ENCODE peak calls at places on chromosome 20, in seven cellular contexts. One of them, this sample, is unnamed.

GRCh38 chr20:50467618-50468373 is 42.4 kb upstream of the PTPN1 start:
- DNase-seq in activated T-cell treated with anti-CD3 and anti-CD28 coated beads for 24 hours: peak
- DNase-seq in ovary: no peak
- DNase-seq in HuH-7: peak
- DNase-seq in fibroblast of mammary gland: peak
- DNase-seq in HS-27A: no peak
- DNase-seq in mammary epithelial cell: peak
- DNase-seq in this sample: peak

GRCh38 chr20:47141941-47142781 is 214.3 kb downstream of the ZMYND8 start:
- DNase-seq in HS-27A: no peak
- DNase-seq in mammary epithelial cell: peak
- DNase-seq in activated T-cell treated with anti-CD3 and anti-CD28 coated beads for 24 hours: no peak
- DNase-seq in ovary: no peak
- DNase-seq in fibroblast of mammary gland: no peak
- DNase-seq in HuH-7: no peak
- DNase-seq in this sample: no peak

GRCh38 chr20:41050361-41051019 is 21.9 kb downstream of the TOP1 start:
- DNase-seq in fibroblast of mammary gland: peak
- DNase-seq in ovary: no peak
- DNase-seq in HS-27A: no peak
- DNase-seq in HuH-7: no peak
- DNase-seq in mammary epithelial cell: no peak
- DNase-seq in activated T-cell treated with anti-CD3 and anti-CD28 coated beads for 24 hours: no peak
- DNase-seq in this sample: no peak

GRCh38 chr20:52996726-52997125 is 24.6 kb downstream of the TSHZ2 start:
- DNase-seq in HS-27A: no peak
- DNase-seq in HuH-7: no peak
- DNase-seq in mammary epithelial cell: no peak
- DNase-seq in ovary: no peak
- DNase-seq in fibroblast of mammary gland: no peak
- DNase-seq in activated T-cell treated with anti-CD3 and anti-CD28 coated beads for 24 hours: no peak
- DNase-seq in this sample: no peak

GRCh38 chr20:5914859-5915258 is 35.5 kb downstream of the TRMT6 start:
- DNase-seq in fibroblast of mammary gland: no peak
- DNase-seq in HS-27A: no peak
- DNase-seq in activated T-cell treated with anti-CD3 and anti-CD28 coated beads for 24 hours: no peak
- DNase-seq in mammary epithelial cell: no peak
- DNase-seq in HuH-7: no peak
- DNase-seq in ovary: no peak
- DNase-seq in this sample: no peak

GRCh38 chr20:35302421-35303335 is 10.5 kb upstream of the FAM83C start:
- DNase-seq in ovary: no peak
- DNase-seq in fibroblast of mammary gland: peak
- DNase-seq in activated T-cell treated with anti-CD3 and anti-CD28 coated beads for 24 hours: no peak
- DNase-seq in mammary epithelial cell: peak
- DNase-seq in HS-27A: no peak
- DNase-seq in HuH-7: no peak
- DNase-seq in this sample: no peak

GRCh38 chr20:38514185-38514584 is 41.5 kb downstream of the RALGAPB start:
- DNase-seq in ovary: no peak
- DNase-seq in HuH-7: no peak
- DNase-seq in activated T-cell treated with anti-CD3 and anti-CD28 coated beads for 24 hours: no peak
- DNase-seq in HS-27A: no peak
- DNase-seq in mammary epithelial cell: no peak
- DNase-seq in fibroblast of mammary gland: no peak
- DNase-seq in this sample: no peak

GRCh38 chr20:58700823-58701222 is 8.2 kb downstream of the NPEPL1 start:
- DNase-seq in ovary: peak
- DNase-seq in fibroblast of mammary gland: no peak
- DNase-seq in mammary epithelial cell: no peak
- DNase-seq in activated T-cell treated with anti-CD3 and anti-CD28 coated beads for 24 hours: no peak
- DNase-seq in HS-27A: no peak
- DNase-seq in HuH-7: no peak
- DNase-seq in this sample: no peak

GRCh38 chr20:57289401-57290177 is 23.1 kb upstream of the BMP7 start:
- DNase-seq in fibroblast of mammary gland: no peak
- DNase-seq in HuH-7: no peak
- DNase-seq in mammary epithelial cell: no peak
- DNase-seq in HS-27A: no peak
- DNase-seq in activated T-cell treated with anti-CD3 and anti-CD28 coated beads for 24 hours: no peak
- DNase-seq in ovary: no peak
- DNase-seq in this sample: no peak

GRCh38 chr20:32603046-32603726 is 18.1 kb upstream of the NOL4L start:
- DNase-seq in HuH-7: no peak
- DNase-seq in ovary: no peak
- DNase-seq in fibroblast of mammary gland: no peak
- DNase-seq in HS-27A: no peak
- DNase-seq in activated T-cell treated with anti-CD3 and anti-CD28 coated beads for 24 hours: no peak
- DNase-seq in mammary epithelial cell: no peak
- DNase-seq in this sample: no peak

GRCh38 chr20:39117486-39117885 is 155.3 kb downstream of the DHX35 start:
- DNase-seq in HS-27A: peak
- DNase-seq in fibroblast of mammary gland: peak
- DNase-seq in ovary: no peak
- DNase-seq in mammary epithelial cell: peak
- DNase-seq in activated T-cell treated with anti-CD3 and anti-CD28 coated beads for 24 hours: no peak
- DNase-seq in HuH-7: no peak
- DNase-seq in this sample: no peak

GRCh38 chr20:2402271-2402980 is 21.7 kb downstream of the TGM6 start:
- DNase-seq in mammary epithelial cell: peak
- DNase-seq in HuH-7: peak
- DNase-seq in HS-27A: no peak
- DNase-seq in ovary: no peak
- DNase-seq in activated T-cell treated with anti-CD3 and anti-CD28 coated beads for 24 hours: no peak
- DNase-seq in fibroblast of mammary gland: peak
- DNase-seq in this sample: no peak

GRCh38 chr20:20665933-20666332 is 46.5 kb downstream of the RALGAPA2 start:
- DNase-seq in ovary: no peak
- DNase-seq in activated T-cell treated with anti-CD3 and anti-CD28 coated beads for 24 hours: no peak
- DNase-seq in HS-27A: no peak
- DNase-seq in mammary epithelial cell: no peak
- DNase-seq in HuH-7: no peak
- DNase-seq in fibroblast of mammary gland: no peak
- DNase-seq in this sample: no peak

GRCh38 chr20:2817341-2817726 is 1.2 kb downstream of the TMEM239 start:
- DNase-seq in fibroblast of mammary gland: no peak
- DNase-seq in activated T-cell treated with anti-CD3 and anti-CD28 coated beads for 24 hours: no peak
- DNase-seq in HuH-7: no peak
- DNase-seq in ovary: no peak
- DNase-seq in mammary epithelial cell: no peak
- DNase-seq in HS-27A: no peak
- DNase-seq in this sample: no peak

GRCh38 chr20:4025679-4026078 is 10.3 kb upstream of the RNF24 start:
- DNase-seq in activated T-cell treated with anti-CD3 and anti-CD28 coated beads for 24 hours: no peak
- DNase-seq in ovary: no peak
- DNase-seq in mammary epithelial cell: no peak
- DNase-seq in HuH-7: no peak
- DNase-seq in fibroblast of mammary gland: no peak
- DNase-seq in HS-27A: no peak
- DNase-seq in this sample: no peak

GRCh38 chr20:17202668-17203067 is 24.2 kb upstream of the PCSK2 start:
- DNase-seq in activated T-cell treated with anti-CD3 and anti-CD28 coated beads for 24 hours: no peak
- DNase-seq in ovary: peak
- DNase-seq in fibroblast of mammary gland: no peak
- DNase-seq in mammary epithelial cell: no peak
- DNase-seq in HuH-7: no peak
- DNase-seq in HS-27A: no peak
- DNase-seq in this sample: no peak

GRCh38 chr20:34979366-34980153 is 23.9 kb downstream of the MYH7B start:
- DNase-seq in ovary: no peak
- DNase-seq in mammary epithelial cell: no peak
- DNase-seq in activated T-cell treated with anti-CD3 and anti-CD28 coated beads for 24 hours: no peak
- DNase-seq in HuH-7: no peak
- DNase-seq in fibroblast of mammary gland: no peak
- DNase-seq in HS-27A: no peak
- DNase-seq in this sample: no peak

GRCh38 chr20:15951711-15952110 is 621.5 kb downstream of the KIF16B start:
- DNase-seq in HuH-7: no peak
- DNase-seq in ovary: no peak
- DNase-seq in activated T-cell treated with anti-CD3 and anti-CD28 coated beads for 24 hours: no peak
- DNase-seq in fibroblast of mammary gland: peak
- DNase-seq in HS-27A: peak
- DNase-seq in mammary epithelial cell: peak
- DNase-seq in this sample: no peak

GRCh38 chr20:56322661-56323060 is 36.1 kb upstream of the FAM210B start:
- DNase-seq in mammary epithelial cell: no peak
- DNase-seq in activated T-cell treated with anti-CD3 and anti-CD28 coated beads for 24 hours: no peak
- DNase-seq in fibroblast of mammary gland: peak
- DNase-seq in HS-27A: no peak
- DNase-seq in ovary: no peak
- DNase-seq in HuH-7: no peak
- DNase-seq in this sample: no peak

GRCh38 chr20:62622178-62622876 is 20.0 kb upstream of the SLCO4A1 start:
- DNase-seq in ovary: no peak
- DNase-seq in HuH-7: no peak
- DNase-seq in fibroblast of mammary gland: no peak
- DNase-seq in mammary epithelial cell: no peak
- DNase-seq in HS-27A: no peak
- DNase-seq in activated T-cell treated with anti-CD3 and anti-CD28 coated beads for 24 hours: no peak
- DNase-seq in this sample: no peak

GRCh38 chr20:35991142-35991771 is 22.9 kb downstream of the CNBD2 start:
- DNase-seq in activated T-cell treated with anti-CD3 and anti-CD28 coated beads for 24 hours: no peak
- DNase-seq in ovary: no peak
- DNase-seq in fibroblast of mammary gland: peak
- DNase-seq in HS-27A: no peak
- DNase-seq in HuH-7: peak
- DNase-seq in mammary epithelial cell: no peak
- DNase-seq in this sample: no peak

GRCh38 chr20:53707341-53708102 is 113.9 kb upstream of the ZNF217 start:
- DNase-seq in ovary: no peak
- DNase-seq in HuH-7: no peak
- DNase-seq in mammary epithelial cell: no peak
- DNase-seq in activated T-cell treated with anti-CD3 and anti-CD28 coated beads for 24 hours: peak
- DNase-seq in HS-27A: peak
- DNase-seq in fibroblast of mammary gland: peak
- DNase-seq in this sample: no peak

GRCh38 chr20:3229158-3229557 is 9.8 kb downstream of the SLC4A11 start:
- DNase-seq in fibroblast of mammary gland: no peak
- DNase-seq in activated T-cell treated with anti-CD3 and anti-CD28 coated beads for 24 hours: no peak
- DNase-seq in HS-27A: no peak
- DNase-seq in mammary epithelial cell: no peak
- DNase-seq in ovary: no peak
- DNase-seq in HuH-7: no peak
- DNase-seq in this sample: no peak

GRCh38 chr20:54172856-54173652 is 732 bp downstream of the CYP24A1 start:
- DNase-seq in HS-27A: no peak
- DNase-seq in ovary: no peak
- DNase-seq in activated T-cell treated with anti-CD3 and anti-CD28 coated beads for 24 hours: no peak
- DNase-seq in mammary epithelial cell: peak
- DNase-seq in HuH-7: no peak
- DNase-seq in fibroblast of mammary gland: peak
- DNase-seq in this sample: no peak

GRCh38 chr20:32535316-32535952 is 49.7 kb downstream of the NOL4L start:
- DNase-seq in fibroblast of mammary gland: no peak
- DNase-seq in HS-27A: no peak
- DNase-seq in activated T-cell treated with anti-CD3 and anti-CD28 coated beads for 24 hours: no peak
- DNase-seq in ovary: no peak
- DNase-seq in mammary epithelial cell: no peak
- DNase-seq in HuH-7: no peak
- DNase-seq in this sample: no peak

GRCh38 chr20:32329817-32330554 is 28.1 kb upstream of the ASXL1 start:
- DNase-seq in fibroblast of mammary gland: no peak
- DNase-seq in ovary: no peak
- DNase-seq in mammary epithelial cell: no peak
- DNase-seq in HS-27A: no peak
- DNase-seq in HuH-7: no peak
- DNase-seq in activated T-cell treated with anti-CD3 and anti-CD28 coated beads for 24 hours: no peak
- DNase-seq in this sample: no peak

GRCh38 chr20:36836591-36837329 is 39.2 kb upstream of the TLDC2 start:
- DNase-seq in HS-27A: no peak
- DNase-seq in ovary: no peak
- DNase-seq in activated T-cell treated with anti-CD3 and anti-CD28 coated beads for 24 hours: peak
- DNase-seq in mammary epithelial cell: no peak
- DNase-seq in fibroblast of mammary gland: peak
- DNase-seq in HuH-7: peak
- DNase-seq in this sample: peak